ENCODE peak calls at places on chromosomes 6 and 20, in five cellular contexts. One of them, this sample, is unnamed.
A peak's percentile ranks its signal among the peaks of the same experiment; 100 is the strongest.

GRCh38 chr6:31582230-31582601 is at the start of gene LTB:
- DNase-seq in PC-3: no peak
- DNase-seq in AG09309: no peak
- DNase-seq in GM12878: no peak
- DNase-seq in left ventricle myocardium inferior: no peak
- DNase-seq in this sample: no peak

GRCh38 chr6:46329568-46329967 is 158.8 kb upstream of the ENPP5 start:
- DNase-seq in GM12878: no peak
- DNase-seq in left ventricle myocardium inferior: no peak
- DNase-seq in AG09309: no peak
- DNase-seq in PC-3: no peak
- DNase-seq in this sample: peak; percentile 69

GRCh38 chr6:4133941-4134838 is 1.2 kb downstream of the ECI2 start:
- DNase-seq in left ventricle myocardium inferior: peak; percentile 26
- DNase-seq in AG09309: no peak
- DNase-seq in GM12878: no peak
- DNase-seq in PC-3: peak; percentile 22
- DNase-seq in this sample: peak; percentile 25

GRCh38 chr6:39419607-39420006 is 97.1 kb upstream of the KCNK16 start:
- DNase-seq in GM12878: no peak
- DNase-seq in PC-3: no peak
- DNase-seq in left ventricle myocardium inferior: no peak
- DNase-seq in AG09309: no peak
- DNase-seq in this sample: no peak

GRCh38 chr20:54113553-54113952 is 43.2 kb upstream of the BCAS1 start:
- DNase-seq in AG09309: no peak
- DNase-seq in PC-3: no peak
- DNase-seq in GM12878: no peak
- DNase-seq in left ventricle myocardium inferior: no peak
- DNase-seq in this sample: no peak

GRCh38 chr6:65701325-65701724 is 5.7 kb downstream of the EYS start:
- DNase-seq in PC-3: no peak
- DNase-seq in GM12878: no peak
- DNase-seq in AG09309: no peak
- DNase-seq in left ventricle myocardium inferior: no peak
- DNase-seq in this sample: no peak

GRCh38 chr6:42970859-42971612 is 7.9 kb downstream of the PEX6 start:
- DNase-seq in AG09309: no peak
- DNase-seq in PC-3: peak; percentile 49
- DNase-seq in left ventricle myocardium inferior: no peak
- DNase-seq in GM12878: no peak
- DNase-seq in this sample: peak; percentile 45

GRCh38 chr6:108002365-108003221 is 44.6 kb upstream of the SEC63 start:
- DNase-seq in left ventricle myocardium inferior: no peak
- DNase-seq in GM12878: no peak
- DNase-seq in AG09309: no peak
- DNase-seq in PC-3: peak; percentile 48
- DNase-seq in this sample: peak; percentile 29

GRCh38 chr6:36120979-36121706 is 9.2 kb upstream of the MAPK13 start:
- DNase-seq in left ventricle myocardium inferior: peak; percentile 45
- DNase-seq in PC-3: peak; percentile 71
- DNase-seq in GM12878: no peak
- DNase-seq in AG09309: no peak
- DNase-seq in this sample: peak; percentile 47

GRCh38 chr6:35011096-35012041 is 122.3 kb downstream of the ANKS1A start:
- DNase-seq in left ventricle myocardium inferior: no peak
- DNase-seq in AG09309: no peak
- DNase-seq in PC-3: no peak
- DNase-seq in GM12878: no peak
- DNase-seq in this sample: no peak

GRCh38 chr20:4261333-4262284 is 246.3 kb upstream of the RNF24 start:
- DNase-seq in GM12878: no peak
- DNase-seq in PC-3: peak; percentile 53
- DNase-seq in left ventricle myocardium inferior: no peak
- DNase-seq in AG09309: peak; percentile 48
- DNase-seq in this sample: peak; percentile 67

GRCh38 chr6:146544783-146545182 is 1.1 kb downstream of the RAB32 start:
- DNase-seq in left ventricle myocardium inferior: no peak
- DNase-seq in PC-3: no peak
- DNase-seq in AG09309: no peak
- DNase-seq in GM12878: no peak
- DNase-seq in this sample: peak; percentile 41

GRCh38 chr20:18717062-18717461 is 96.5 kb upstream of the SCP2D1 start:
- DNase-seq in AG09309: no peak
- DNase-seq in PC-3: no peak
- DNase-seq in left ventricle myocardium inferior: no peak
- DNase-seq in GM12878: no peak
- DNase-seq in this sample: peak; percentile 38

GRCh38 chr20:51350941-51351631 is 191.4 kb downstream of the NFATC2 start:
- DNase-seq in left ventricle myocardium inferior: no peak
- DNase-seq in AG09309: peak; percentile 92
- DNase-seq in GM12878: no peak
- DNase-seq in PC-3: peak; percentile 97
- DNase-seq in this sample: peak; percentile 97

DNA sequence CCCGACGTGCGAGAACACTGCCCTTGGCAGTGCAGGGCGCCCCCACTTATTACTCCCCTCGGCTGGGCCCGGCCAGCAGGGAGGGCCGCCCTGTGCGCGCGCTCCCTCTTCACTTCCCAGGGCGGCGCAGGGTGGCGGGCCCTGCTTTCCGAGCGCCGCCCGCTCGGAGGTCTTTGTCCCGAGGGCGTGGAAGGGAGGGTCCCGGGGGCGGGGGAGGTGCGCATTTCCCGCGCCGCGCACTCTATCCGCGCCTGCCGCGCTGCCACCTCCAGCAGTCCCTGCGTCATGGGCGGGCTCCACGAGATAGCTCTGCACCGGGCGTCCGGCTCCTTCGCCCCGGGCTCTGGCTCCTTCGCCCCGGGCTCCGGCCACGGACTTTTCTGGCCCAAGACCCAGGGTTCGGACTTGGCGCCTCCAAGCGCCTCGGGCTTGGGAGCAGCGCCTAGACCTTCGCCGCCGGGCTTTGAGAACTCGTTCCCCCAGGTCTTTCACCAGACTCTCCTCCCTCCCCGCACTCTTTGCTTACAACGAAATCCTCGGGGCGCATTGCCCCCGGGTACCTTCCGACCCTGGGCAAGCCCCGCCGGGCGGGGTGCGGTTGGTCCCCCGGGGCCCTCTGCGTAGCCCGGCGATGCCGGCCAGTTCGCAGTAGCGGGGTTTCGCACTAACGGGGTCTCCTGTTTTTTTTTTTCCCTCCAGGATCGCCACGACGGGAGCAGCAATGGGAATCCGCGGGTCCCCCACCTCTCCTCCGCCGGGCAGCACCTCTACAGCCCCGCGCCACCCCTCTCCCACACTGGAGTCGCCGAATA is 1.6 kb downstream of the TFAP2C start:
- DNase-seq in GM12878: no peak
- DNase-seq in left ventricle myocardium inferior: no peak
- DNase-seq in PC-3: peak; percentile 78
- DNase-seq in AG09309: no peak
- DNase-seq in this sample: peak; percentile 16
- H3K4me3 ChIP-seq in GM12878: no peak overlapping the region
- H3K4me3 ChIP-seq in left ventricle myocardium inferior: peak overlapping the region; percentile 68
- H3K4me3 ChIP-seq in PC-3: peak overlapping the region; percentile 84
- H3K4me3 ChIP-seq in AG09309: peak overlapping the region; percentile 84
- H3K4me3 ChIP-seq in this sample: peak overlapping the region; percentile 27

GRCh38 chr6:152167639-152168603 is 360.4 kb downstream of the ESR1 start:
- DNase-seq in AG09309: no peak
- DNase-seq in GM12878: no peak
- DNase-seq in PC-3: no peak
- DNase-seq in left ventricle myocardium inferior: no peak
- DNase-seq in this sample: peak; percentile 33
- TF ChIP-seq CTCF in AG09309: no peak
- TF ChIP-seq CTCF in GM12878: no peak
- TF ChIP-seq CTCF in PC-3: no peak
- TF ChIP-seq CTCF in left ventricle myocardium inferior: no peak
- TF ChIP-seq CTCF in this sample: no peak

GRCh38 chr6:83127258-83127657 is 59.8 kb downstream of the DOP1A start:
- DNase-seq in left ventricle myocardium inferior: no peak
- DNase-seq in AG09309: no peak
- DNase-seq in PC-3: no peak
- DNase-seq in GM12878: no peak
- DNase-seq in this sample: no peak

GRCh38 chr6:83126807-83127206 is 59.3 kb downstream of the DOP1A start:
- DNase-seq in AG09309: no peak
- DNase-seq in left ventricle myocardium inferior: no peak
- DNase-seq in GM12878: no peak
- DNase-seq in PC-3: no peak
- DNase-seq in this sample: no peak

GRCh38 chr6:83125425-83125824 is 58.0 kb downstream of the DOP1A start:
- DNase-seq in AG09309: no peak
- DNase-seq in left ventricle myocardium inferior: no peak
- DNase-seq in PC-3: no peak
- DNase-seq in GM12878: no peak
- DNase-seq in this sample: no peak

GRCh38 chr6:83126223-83126622 is 58.8 kb downstream of the DOP1A start:
- DNase-seq in PC-3: no peak
- DNase-seq in GM12878: no peak
- DNase-seq in AG09309: no peak
- DNase-seq in left ventricle myocardium inferior: no peak
- DNase-seq in this sample: no peak

DNA sequence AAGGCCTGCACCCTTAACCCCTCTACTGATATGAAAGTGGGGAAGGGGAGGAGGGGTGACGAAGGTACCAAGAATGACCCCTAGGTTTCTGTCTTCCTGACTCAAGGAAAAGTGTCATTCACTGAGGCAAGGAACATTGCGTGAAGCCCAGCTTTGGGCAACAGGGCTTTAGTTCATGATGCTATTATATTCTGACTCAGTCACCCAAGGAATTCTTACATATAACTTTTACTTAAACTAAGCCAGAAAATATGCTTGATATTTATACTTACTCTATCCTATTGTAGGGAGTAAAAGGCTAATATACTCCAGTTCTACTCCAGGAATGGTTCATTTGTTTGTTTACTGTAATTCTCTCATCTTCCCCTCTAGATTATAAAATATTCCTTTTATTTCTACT is 60.5 kb downstream of the DOP1A start:
- DNase-seq in AG09309: no peak
- DNase-seq in GM12878: no peak
- DNase-seq in PC-3: no peak
- DNase-seq in left ventricle myocardium inferior: no peak
- DNase-seq in this sample: no peak
- H3K4me3 ChIP-seq in AG09309: no peak overlapping the region
- H3K4me3 ChIP-seq in GM12878: no peak overlapping the region
- H3K4me3 ChIP-seq in PC-3: no peak overlapping the region
- H3K4me3 ChIP-seq in left ventricle myocardium inferior: no peak overlapping the region
- H3K4me3 ChIP-seq in this sample: no peak overlapping the region

DNA sequence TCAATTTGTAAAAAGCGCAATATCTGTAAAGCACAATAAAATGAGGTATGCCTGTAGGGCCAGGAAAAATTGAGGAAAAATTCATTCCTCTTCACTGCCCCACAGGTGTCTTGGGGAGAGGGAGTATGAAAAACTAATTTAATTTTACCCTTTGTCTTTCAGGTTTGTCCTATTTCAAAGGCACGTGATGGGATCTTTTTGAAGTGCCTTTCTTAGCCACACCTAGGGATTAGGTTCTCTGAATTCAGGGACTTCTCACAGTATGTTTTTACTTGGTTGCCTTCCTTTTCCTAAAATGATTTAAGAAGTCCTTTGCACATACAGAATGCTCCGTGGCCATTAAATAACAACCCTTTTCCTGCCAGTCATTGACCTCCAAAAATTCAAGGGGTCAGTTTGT is 71.9 kb downstream of the NCOA3 start:
- DNase-seq in PC-3: no peak
- DNase-seq in left ventricle myocardium inferior: no peak
- DNase-seq in GM12878: no peak
- DNase-seq in AG09309: no peak
- DNase-seq in this sample: no peak
- TF ChIP-seq CTCF in PC-3: no peak
- TF ChIP-seq CTCF in left ventricle myocardium inferior: no peak
- TF ChIP-seq CTCF in GM12878: no peak
- TF ChIP-seq CTCF in AG09309: no peak
- TF ChIP-seq CTCF in this sample: no peak

DNA sequence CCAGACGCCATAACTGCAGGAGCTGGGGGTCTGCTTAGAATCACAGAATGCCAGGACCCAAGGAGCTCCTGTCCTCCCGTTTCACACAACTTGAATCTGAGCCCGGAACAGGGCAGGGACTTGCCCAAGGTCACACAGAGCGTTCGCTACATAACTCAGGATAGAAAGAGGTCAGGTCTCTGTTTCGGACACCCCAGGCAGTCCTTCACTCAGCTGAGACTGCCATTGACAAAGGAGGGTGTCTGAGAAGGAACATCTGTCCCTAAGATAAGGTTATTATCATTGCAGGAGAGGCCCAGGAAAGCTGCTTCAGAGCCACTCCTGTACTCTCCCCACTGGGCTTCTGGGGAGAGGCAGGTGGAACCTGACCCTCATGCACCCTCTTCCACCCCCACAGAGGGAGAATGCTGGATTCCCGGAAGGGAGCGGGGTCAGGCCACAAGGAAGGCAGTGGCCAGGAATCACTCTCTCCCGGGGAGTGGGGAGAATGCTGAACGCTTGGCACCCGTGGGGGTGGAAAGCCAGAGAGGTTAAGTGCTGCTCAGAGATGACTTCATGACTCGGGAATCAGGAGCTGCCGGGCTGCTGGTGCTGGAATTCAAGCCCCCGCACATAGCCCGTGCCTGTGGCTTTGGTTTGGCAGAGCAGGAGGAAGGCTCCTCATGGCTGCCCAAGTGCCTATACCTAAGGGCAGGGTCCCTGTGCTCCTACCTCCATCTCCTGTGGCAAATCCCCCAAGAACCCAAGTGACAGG is 10.7 kb downstream of the SDC4 start:
- DNase-seq in AG09309: peak; percentile 78
- DNase-seq in PC-3: peak; percentile 78
- DNase-seq in GM12878: no peak
- DNase-seq in left ventricle myocardium inferior: peak; percentile 46
- DNase-seq in this sample: peak; percentile 84
- H3K4me3 ChIP-seq in AG09309: no peak overlapping the region
- H3K4me3 ChIP-seq in PC-3: peak overlapping the region; percentile 15
- H3K4me3 ChIP-seq in GM12878: no peak overlapping the region
- H3K4me3 ChIP-seq in left ventricle myocardium inferior: peak overlapping the region; percentile 38
- H3K4me3 ChIP-seq in this sample: no peak overlapping the region

GRCh38 chr6:135493218-135493961 is 4.2 kb downstream of the AHI1 start:
- DNase-seq in GM12878: no peak
- DNase-seq in PC-3: peak; percentile 69
- DNase-seq in left ventricle myocardium inferior: no peak
- DNase-seq in AG09309: no peak
- DNase-seq in this sample: peak; percentile 27

GRCh38 chr6:135498178-135498841 is 770 bp upstream of the AHI1 start:
- DNase-seq in left ventricle myocardium inferior: peak; percentile 25
- DNase-seq in GM12878: no peak
- DNase-seq in PC-3: peak; percentile 69
- DNase-seq in AG09309: peak; percentile 77
- DNase-seq in this sample: peak; percentile 93

GRCh38 chr6:135496805-135497411 is 632 bp downstream of the AHI1 start:
- DNase-seq in left ventricle myocardium inferior: no peak
- DNase-seq in GM12878: no peak
- DNase-seq in AG09309: no peak
- DNase-seq in PC-3: no peak
- DNase-seq in this sample: no peak

GRCh38 chr6:135499441-135500340 is 2.2 kb upstream of the AHI1 start:
- DNase-seq in PC-3: no peak
- DNase-seq in left ventricle myocardium inferior: no peak
- DNase-seq in AG09309: no peak
- DNase-seq in GM12878: no peak
- DNase-seq in this sample: no peak

GRCh38 chr6:135497412-135498177 is at the start of gene AHI1:
- DNase-seq in left ventricle myocardium inferior: peak; percentile 94
- DNase-seq in AG09309: peak; percentile 68
- DNase-seq in GM12878: peak; percentile 55
- DNase-seq in PC-3: peak; percentile 88
- DNase-seq in this sample: peak; percentile 91
- TF ChIP-seq CTCF in left ventricle myocardium inferior: no peak
- TF ChIP-seq CTCF in AG09309: no peak
- TF ChIP-seq CTCF in GM12878: no peak
- TF ChIP-seq CTCF in PC-3: no peak
- TF ChIP-seq CTCF in this sample: no peak